ENCODE peak calls at places on chromosomes 1 and 21, in five cellular contexts. X, P, E, B and L are unnamed samples.

GRCh38 chr21:17793675-17794123 is 25.5 kb downstream of the C21orf91 start:
- DNase-seq in X (no peak), P (peak; percentile 41), E (no peak), B (no peak), L (no peak)

GRCh38 chr1:115469703-115470476 is 131.8 kb upstream of the NGF start:
- DNase-seq in X (peak; percentile 38), P (peak; percentile 71), E (peak; percentile 68), B (no peak), L (peak; percentile 56)

GRCh38 chr1:210883821-210884220 is 250.1 kb downstream of the KCNH1 start:
- DNase-seq in X (no peak), P (peak; percentile 93), E (no peak), B (no peak), L (peak; percentile 13)

GRCh38 chr1:224175615-224176014 is 7.4 kb upstream of the DEGS1 start:
- DNase-seq in X (no peak), P (no peak), E (peak; percentile 72), B (no peak), L (no peak)

GRCh38 chr1:24609949-24610517 is 33.1 kb upstream of the SRRM1 start:
- DNase-seq in X (no peak), P (no peak), E (no peak), B (no peak), L (no peak)

GRCh38 chr1:93566227-93566626 is 115.4 kb downstream of the BCAR3 start:
- DNase-seq in X (peak; percentile 40), P (peak; percentile 16), E (no peak), B (no peak), L (no peak)

GRCh38 chr1:175824079-175824478 is 80.7 kb upstream of the TNR start:
- DNase-seq in X (no peak), P (no peak), E (no peak), B (no peak), L (no peak)

GRCh38 chr1:24299901-24300300 is 19.3 kb upstream of the GRHL3 start:
- DNase-seq in X (no peak), P (no peak), E (no peak), B (no peak), L (no peak)

GRCh38 chr1:8495928-8496401 is 178.1 kb downstream of the SLC45A1 start:
- DNase-seq in X (no peak), P (no peak), E (no peak), B (no peak), L (no peak)

GRCh38 chr1:87051965-87052364 is 137.5 kb downstream of the HS2ST1 start:
- DNase-seq in X (no peak), P (no peak), E (no peak), B (no peak), L (no peak)

GRCh38 chr1:218421531-218421930 is 76.4 kb downstream of the TGFB2 start:
- DNase-seq in X (no peak), P (peak; percentile 41), E (no peak), B (no peak), L (no peak)

GRCh38 chr1:94120591-94120901 is 402 bp downstream of the ABCA4 start:
- DNase-seq in X (no peak), P (no peak), E (no peak), B (no peak), L (no peak)

GRCh38 chr1:40704817-40705733 is 13.6 kb downstream of the NFYC start:
- DNase-seq in X (no peak), P (no peak), E (no peak), B (no peak), L (no peak)

GRCh38 chr1:211910917-211911485 is 80.4 kb upstream of the LPGAT1 start:
- DNase-seq in X (no peak), P (no peak), E (no peak), B (no peak), L (peak; percentile 30)

GRCh38 chr1:10509823-10510509 is 35.2 kb downstream of the PEX14 start:
- DNase-seq in X (no peak), P (no peak), E (no peak), B (no peak), L (no peak)

GRCh38 chr21:45575304-45575992 is 33.2 kb upstream of the SLC19A1 start:
- DNase-seq in X (no peak), P (no peak), E (no peak), B (no peak), L (no peak)

GRCh38 chr21:34983680-34984086 is 65.4 kb downstream of the RUNX1 start:
- DNase-seq in X (no peak), P (peak; percentile 81), E (no peak), B (no peak), L (peak; percentile 89)

GRCh38 chr1:241899211-241899610 is 51.2 kb downstream of the EXO1 start:
- DNase-seq in X (no peak), P (no peak), E (no peak), B (no peak), L (no peak)

GRCh38 chr1:14939527-14940284 is 213.8 kb upstream of the TMEM51 start:
- DNase-seq in X (no peak), P (peak; percentile 70), E (peak; percentile 29), B (no peak), L (peak; percentile 74)

GRCh38 chr1:27539901-27540861 is 50.2 kb upstream of the WASF2 start:
- DNase-seq in X (peak; percentile 71), P (no peak), E (no peak), B (no peak), L (peak; percentile 92)

GRCh38 chr1:7580923-7581753 is 190.0 kb upstream of the VAMP3 start:
- DNase-seq in X (no peak), P (no peak), E (no peak), B (no peak), L (no peak)

GRCh38 chr1:214451591-214451990 is 99.8 kb downstream of the PTPN14 start:
- DNase-seq in X (no peak), P (peak; percentile 72), E (no peak), B (no peak), L (no peak)

GRCh38 chr1:56516539-56517252 is 62.7 kb downstream of the PLPP3 start:
- DNase-seq in X (no peak), P (peak; percentile 72), E (no peak), B (no peak), L (no peak)

GRCh38 chr1:110872745-110873435 is at the start of gene CD53:
- DNase-seq in X (no peak), P (no peak), E (no peak), B (peak; percentile 29), L (no peak)

GRCh38 chr21:31092867-31093266 is 54.6 kb upstream of the KRTAP19-8 start:
- DNase-seq in X (no peak), P (no peak), E (no peak), B (no peak), L (no peak)

GRCh38 chr1:9809122-9809521 is 14.6 kb downstream of the CLSTN1 start:
- DNase-seq in X (no peak), P (peak; percentile 14), E (no peak), B (no peak), L (no peak)

DNA sequence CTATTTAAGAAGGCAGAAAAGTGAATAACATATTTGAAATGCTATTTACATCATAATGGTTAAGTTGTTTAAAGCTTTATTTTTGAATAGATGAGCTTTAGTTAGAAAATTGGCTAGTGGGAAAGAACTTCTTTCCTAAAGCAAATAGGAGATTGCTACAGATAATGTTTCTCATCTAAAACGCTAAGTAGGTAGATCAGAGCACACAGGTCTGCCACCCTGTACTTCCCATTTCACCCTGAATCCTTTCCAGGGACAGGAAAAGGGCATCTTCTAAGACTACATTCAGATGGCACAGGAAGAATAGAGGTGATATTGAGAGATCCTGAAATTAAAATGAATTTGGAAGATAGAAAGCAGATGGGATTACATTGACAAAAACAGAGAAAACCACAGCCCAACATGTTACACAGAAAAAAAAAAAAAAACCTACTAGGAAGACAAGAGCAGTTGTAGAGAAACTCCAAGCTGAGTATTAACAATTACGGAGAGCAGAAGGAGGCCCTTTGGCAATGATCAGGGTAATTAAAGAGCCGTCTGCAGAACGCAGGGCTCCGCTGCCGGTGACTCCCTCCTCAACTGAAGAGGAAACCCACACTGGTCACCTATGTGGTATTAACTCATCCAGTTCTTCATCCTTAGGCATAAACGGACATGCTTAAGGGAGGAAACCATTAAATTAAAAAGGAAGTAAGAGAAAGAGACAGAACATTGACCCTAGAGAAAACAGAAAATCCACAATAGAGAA is 53.6 kb upstream of the MAP10 start:
- DNase-seq in X (no peak), P (no peak), E (no peak), B (no peak), L (no peak)
- H3K9me3 ChIP-seq in X (no peaks in the 10 kb centered on the region), P (peaks cover 22% of the 10 kb centered on the region), E (no peaks in the 10 kb centered on the region), B (no peaks in the 10 kb centered on the region), L (peaks cover 5% of the 10 kb centered on the region)

DNA sequence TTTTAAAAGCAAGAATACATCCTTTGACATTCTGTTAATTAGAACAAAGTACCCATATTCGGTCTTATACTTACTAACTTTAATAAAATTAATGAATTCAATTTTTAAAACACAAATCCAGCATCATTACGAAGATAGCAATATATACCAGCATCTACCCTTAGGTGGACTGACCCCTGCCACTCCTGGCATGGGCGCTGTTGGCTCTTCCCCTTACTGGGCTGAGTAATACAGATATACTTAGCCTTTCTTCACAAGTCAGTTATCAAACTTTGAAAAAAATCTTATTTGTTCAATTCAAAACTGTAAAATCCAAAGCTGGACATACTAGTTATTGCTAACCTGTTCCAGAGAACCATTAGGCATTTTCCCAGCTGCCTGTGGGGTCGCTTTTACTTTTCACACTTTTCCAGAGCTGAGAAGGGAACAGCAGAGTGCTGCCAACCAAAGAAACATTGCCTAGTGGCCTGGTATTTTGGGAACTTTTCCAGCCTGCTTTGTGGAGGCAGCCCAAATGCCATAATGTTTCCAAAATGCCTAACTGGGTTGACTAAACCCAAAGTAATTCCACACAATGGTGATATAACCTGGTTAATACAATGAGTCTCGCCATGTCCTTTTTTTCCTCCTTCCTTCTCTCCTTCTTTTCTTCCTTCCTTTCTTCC is 424.7 kb upstream of the ADGRL2 start:
- DNase-seq in X (no peak), P (no peak), E (no peak), B (no peak), L (no peak)
- H3K9me3 ChIP-seq in X (no peaks in the 10 kb centered on the region), P (peaks cover 2% of the 10 kb centered on the region), E (no peaks in the 10 kb centered on the region), B (no peaks in the 10 kb centered on the region), L (no peaks in the 10 kb centered on the region)

GRCh38 chr1:239511865-239512264 is 125.5 kb downstream of the CHRM3 start:
- DNase-seq in X (no peak), P (no peak), E (no peak), B (no peak), L (no peak)
- H3K9me3 ChIP-seq in X (no peaks in the 10 kb centered on the region), P (no peaks in the 10 kb centered on the region), E (no peaks in the 10 kb centered on the region), B (peaks cover 2% of the 10 kb centered on the region), L (no peaks in the 10 kb centered on the region)

GRCh38 chr1:188429385-188429784 is 1600.6 kb downstream of the PLA2G4A start:
- DNase-seq in X (no peak), P (no peak), E (no peak), B (no peak), L (no peak)
- H3K9me3 ChIP-seq in X (no peaks in the 10 kb centered on the region), P (no peaks in the 10 kb centered on the region), E (no peaks in the 10 kb centered on the region), B (no peaks in the 10 kb centered on the region), L (no peaks in the 10 kb centered on the region)

GRCh38 chr1:179476484-179476883 is 99.3 kb downstream of the NPHS2 start:
- DNase-seq in X (no peak), P (no peak), E (no peak), B (no peak), L (no peak)
- H3K9me3 ChIP-seq in X (peaks cover 5% of the 10 kb centered on the region), P (peaks cover 8% of the 10 kb centered on the region), E (peaks cover 3% of the 10 kb centered on the region), B (no peaks in the 10 kb centered on the region), L (peaks cover 32% of the 10 kb centered on the region)